ENCODE peak calls at places on chromosomes 7 and 10, in five cellular contexts. Q is endodermal cell, A is adrenal gland, R is A549, Z is heart left ventricle. O is an unnamed sample.

GRCh38 chr10:8331387-8331786 is 276.9 kb downstream of the GATA3 start:
- DNase-seq in Z (no peak), A (no peak), R (no peak), Q (no peak), O (no peak)

GRCh38 chr7:116236020-116236630 is 25.8 kb downstream of the TES start:
- DNase-seq in Q (no peak), A (peak; percentile 47), Z (peak; percentile 52), R (peak; percentile 60), O (peak; percentile 62)

GRCh38 chr7:107951172-107951787 is 51.7 kb downstream of the LAMB1 start:
- DNase-seq in A (peak; percentile 59), R (no peak), Q (no peak), Z (no peak), O (no peak)

GRCh38 chr7:100629117-100629711 is 12.1 kb downstream of the TFR2 start:
- DNase-seq in Q (peak; percentile 94), R (peak; percentile 72), A (peak; percentile 39), Z (no peak), O (no peak)

GRCh38 chr7:138116156-138116555 is 39.9 kb downstream of the AKR1D1 start:
- DNase-seq in Q (no peak), Z (no peak), A (peak; percentile 13), R (peak; percentile 40), O (no peak)

GRCh38 chr7:135745702-135746312 is 2.8 kb downstream of the FAM180A start:
- DNase-seq in Q (no peak), Z (peak; percentile 57), A (peak; percentile 90), R (peak; percentile 78), O (peak; percentile 49)

GRCh38 chr10:126135177-126135576 is 238.8 kb downstream of the FANK1 start:
- DNase-seq in A (no peak), R (peak; percentile 36), Q (peak; percentile 71), Z (no peak), O (no peak)

GRCh38 chr10:102644646-102645387 is 538 bp downstream of the TRIM8 start:
- DNase-seq in A (peak; percentile 90), R (peak; percentile 90), Q (peak; percentile 94), Z (peak; percentile 93), O (peak; percentile 48)

GRCh38 chr7:128122577-128123290 is 91.5 kb upstream of the LRRC4 start:
- DNase-seq in A (no peak), Z (no peak), Q (no peak), R (no peak), O (no peak)

GRCh38 chr10:125060851-125061556 is 99.4 kb downstream of the CTBP2 start:
- DNase-seq in R (peak; percentile 64), Z (peak; percentile 91), A (peak; percentile 88), Q (peak; percentile 90), O (peak; percentile 56)

GRCh38 chr10:101130984-101131961 is at the start of gene TLX1:
- DNase-seq in Q (peak; percentile 87), A (no peak), Z (no peak), R (no peak), O (no peak)

GRCh38 chr7:156445997-156446761 is 194.4 kb upstream of the RNF32 start:
- DNase-seq in Z (no peak), Q (no peak), R (no peak), A (no peak), O (no peak)

GRCh38 chr7:157553256-157553655 is 216.5 kb downstream of the DNAJB6 start:
- DNase-seq in R (no peak), Q (peak; percentile 38), Z (no peak), A (no peak), O (no peak)

GRCh38 chr7:13829914-13830603 is 159.4 kb downstream of the ETV1 start:
- DNase-seq in Z (peak; percentile 33), A (no peak), R (no peak), Q (no peak), O (no peak)

GRCh38 chr10:71616817-71617654 is 102.5 kb downstream of the C10orf105 start:
- DNase-seq in Z (no peak), Q (no peak), R (no peak), A (no peak), O (no peak)

GRCh38 chr10:125708971-125709503 is 10.5 kb upstream of the EDRF1 start:
- DNase-seq in Z (no peak), Q (no peak), A (no peak), R (no peak), O (no peak)

GRCh38 chr10:131694168-131694962 is 206.4 kb upstream of the PPP2R2D start:
- DNase-seq in Z (no peak), Q (peak; percentile 30), A (no peak), R (no peak), O (no peak)

GRCh38 chr10:101602767-101603398 is 14.8 kb downstream of the DPCD start:
- DNase-seq in Q (peak; percentile 98), Z (peak; percentile 72), R (peak; percentile 79), A (peak; percentile 71), O (peak; percentile 30)

GRCh38 chr7:139523199-139523941 is at the start of gene CLEC2L:
- DNase-seq in A (no peak), R (no peak), Q (peak; percentile 75), Z (no peak), O (no peak)

GRCh38 chr10:1204434-1205326 is 148.5 kb downstream of the WDR37 start:
- DNase-seq in Q (no peak), A (no peak), R (no peak), Z (no peak), O (no peak)

GRCh38 chr10:82252081-82252480 is 377.1 kb downstream of the NRG3 start:
- DNase-seq in R (no peak), A (no peak), Z (no peak), Q (no peak), O (no peak)

GRCh38 chr10:128161031-128161430 is 34.8 kb upstream of the MKI67 start:
- DNase-seq in A (no peak), R (no peak), Z (no peak), Q (no peak), O (no peak)

GRCh38 chr10:47444047-47444446 is 39.9 kb downstream of the ANXA8 start:
- DNase-seq in A (no peak), Z (no peak), Q (no peak), R (no peak), O (no peak)

GRCh38 chr7:50674299-50674698 is 108.4 kb downstream of the GRB10 start:
- DNase-seq in A (no peak), Q (no peak), R (no peak), Z (no peak), O (no peak)

GRCh38 chr10:33791295-33791694 is 456.8 kb upstream of the NRP1 start:
- DNase-seq in R (no peak), A (no peak), Z (no peak), Q (no peak), O (no peak)

GRCh38 chr7:80134105-80134535 is 511 bp upstream of the GNAI1 start:
- DNase-seq in R (no peak), Q (no peak), A (no peak), Z (no peak), O (no peak)

GRCh38 chr10:25852364-25852941 is 81.6 kb upstream of the MYO3A start:
- DNase-seq in Z (no peak), R (no peak), A (no peak), Q (peak; percentile 73), O (no peak)

GRCh38 chr10:33236916-33237315 is 97.6 kb downstream of the NRP1 start:
- DNase-seq in R (no peak), Q (peak; percentile 70), Z (no peak), A (no peak), O (no peak)

GRCh38 chr10:132307823-132308587 is at the start of gene STK32C:
- DNase-seq in A (peak; percentile 93), Z (peak; percentile 95), Q (peak; percentile 99), R (peak; percentile 93), O (peak; percentile 71)

GRCh38 chr7:137816696-137817320 is 30.0 kb downstream of the DGKI start:
- DNase-seq in R (peak; percentile 6), A (peak; percentile 13), Q (no peak), Z (no peak), O (no peak)

GRCh38 chr10:11163990-11164805 is 146.5 kb downstream of the CELF2 start:
- DNase-seq in R (no peak), A (no peak), Z (peak; percentile 46), Q (no peak), O (no peak)

GRCh38 chr10:11164806-11165590 is 147.3 kb downstream of the CELF2 start:
- DNase-seq in Z (peak; percentile 82), R (no peak), Q (peak; percentile 79), A (peak; percentile 33), O (peak; percentile 33)

GRCh38 chr10:11167233-11167979 is 149.7 kb downstream of the CELF2 start:
- DNase-seq in Z (no peak), Q (no peak), R (no peak), A (no peak), O (no peak)

GRCh38 chr10:11168423-11169100 is 150.9 kb downstream of the CELF2 start:
- DNase-seq in Z (no peak), Q (no peak), A (no peak), R (no peak), O (no peak)

GRCh38 chr10:11165591-11166543 is 148.2 kb downstream of the CELF2 start:
- DNase-seq in A (no peak), Q (peak; percentile 85), R (no peak), Z (peak; percentile 83), O (no peak)
- TF ChIP-seq CTCF in A (no peak), Q (peak; percentile 82), R (no peak), Z (peak; percentile 22), O (no peak)

DNA sequence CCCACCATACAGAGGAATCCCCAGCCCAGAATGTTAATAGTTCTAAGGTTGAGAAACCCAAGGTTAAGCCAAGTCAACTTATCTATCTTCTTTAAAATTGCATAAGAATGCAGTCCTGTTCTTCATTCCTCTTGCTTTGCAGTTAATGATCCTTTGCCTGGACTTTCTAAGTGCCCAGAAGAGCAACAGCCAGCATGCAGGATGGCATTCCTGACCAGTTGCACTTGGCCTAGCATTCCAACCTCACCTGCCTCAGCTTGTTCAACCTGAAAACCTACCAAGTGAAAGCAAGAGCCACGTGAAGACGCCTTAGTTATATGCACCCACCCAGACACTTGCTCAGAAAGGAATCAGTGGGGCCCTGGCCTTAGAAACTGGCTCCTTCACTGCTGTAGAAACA is 24.9 kb downstream of the EGFR start:
- DNase-seq in A (no peak), Q (no peak), R (no peak), Z (no peak), O (no peak)
- TF ChIP-seq CTCF in A (no peak), Q (no peak), R (no peak), Z (no peak), O (no peak)

DNA sequence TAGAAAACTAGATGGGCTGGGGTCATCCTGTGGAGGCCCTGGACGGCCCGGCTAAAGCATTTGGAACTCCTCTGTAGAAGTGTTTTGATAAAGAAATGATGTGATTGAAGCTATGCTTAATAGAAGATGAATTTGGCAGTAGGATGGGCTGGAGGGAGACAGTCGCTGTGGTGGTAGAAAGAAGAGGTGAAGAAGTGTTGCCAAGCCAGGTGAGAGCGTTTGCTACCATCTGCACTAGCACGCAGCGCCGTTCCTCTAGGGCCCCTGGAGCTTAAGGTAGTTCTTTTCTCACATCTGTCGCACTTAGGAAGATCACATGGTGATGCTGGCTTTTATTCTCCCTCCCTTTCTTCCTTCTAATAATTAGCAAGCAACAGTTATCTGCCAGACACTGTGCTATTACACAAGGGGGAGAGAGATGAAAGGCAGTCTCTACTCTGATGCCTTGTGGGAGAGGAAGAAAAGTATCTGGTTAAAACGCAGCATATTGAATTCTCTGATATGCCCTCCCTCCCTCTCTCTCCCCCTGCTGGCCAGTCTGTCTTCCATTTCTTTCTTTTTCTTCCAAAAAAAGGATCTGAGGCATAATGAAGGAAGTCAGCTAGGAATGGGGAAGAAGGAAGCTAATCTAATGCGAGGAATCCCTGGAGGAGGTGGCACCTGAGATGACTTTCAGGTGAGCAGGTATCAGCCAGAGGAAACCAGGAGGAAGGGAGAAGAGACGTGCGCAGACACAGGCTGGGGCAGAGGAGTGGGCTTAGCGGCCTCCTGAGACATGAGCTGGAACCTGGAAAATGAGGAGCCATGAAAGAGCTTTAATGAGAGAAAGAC is 162.3 kb upstream of the KLF14 start:
- DNase-seq in Q (no peak), R (peak; percentile 60), A (no peak), Z (no peak), O (no peak)
- TF ChIP-seq CTCF in Q (no peak), R (no peak), A (peak; percentile 41), Z (no peak), O (no peak)

GRCh38 chr10:14878266-14879054 is at the start of gene SUV39H2:
- DNase-seq in Z (peak; percentile 97), R (peak; percentile 95), A (peak; percentile 96), Q (peak; percentile 98), O (peak; percentile 80)
- TF ChIP-seq CTCF in Z (no peak), R (no peak), A (no peak), Q (no peak), O (no peak)

O was measured in omental fat pad.